ENCODE peak calls at places on chromosomes 5 and 9, in five cellular contexts. H is A549, I is GM12878, P is HepG2, V is endothelial cell of umbilical vein. S is an unnamed sample.

GRCh38 chr9:71819115-71819739 is 50.9 kb upstream of the CEMIP2 start:
- DNase-seq in I (no peak), H (peak; percentile 21), V (peak; percentile 35), P (peak; percentile 16), S (peak; percentile 45)

GRCh38 chr5:144203750-144204596 is 33.3 kb downstream of the KCTD16 start:
- DNase-seq in H (no peak), I (no peak), P (peak; percentile 42), V (peak; percentile 81), S (peak; percentile 26)

GRCh38 chr5:54988218-54988617 is 2.8 kb upstream of the ESM1 start:
- DNase-seq in H (no peak), V (no peak), P (no peak), I (no peak), S (no peak)

GRCh38 chr5:164600166-164600715 is 1094.8 kb downstream of the MAT2B start:
- DNase-seq in H (no peak), V (no peak), I (no peak), P (no peak), S (no peak)

GRCh38 chr5:115855959-115856358 is 14.2 kb downstream of the AP3S1 start:
- DNase-seq in H (no peak), I (no peak), P (no peak), V (no peak), S (no peak)

GRCh38 chr5:16644301-16644889 is 27.6 kb upstream of the RETREG1 start:
- DNase-seq in H (no peak), V (no peak), I (no peak), P (no peak), S (no peak)

GRCh38 chr5:143374496-143375217 is 28.8 kb downstream of the NR3C1 start:
- DNase-seq in P (no peak), V (no peak), H (no peak), I (no peak), S (no peak)

GRCh38 chr9:116450378-116451139 is 236.5 kb upstream of the TRIM32 start:
- DNase-seq in V (no peak), P (no peak), I (peak; percentile 51), H (no peak), S (no peak)

GRCh38 chr5:102531506-102531905 is 32.7 kb upstream of the SLCO6A1 start:
- DNase-seq in H (no peak), V (no peak), I (no peak), P (peak; percentile 7), S (no peak)

GRCh38 chr5:167057665-167058064 is 1233.8 kb upstream of the WWC1 start:
- DNase-seq in P (no peak), H (no peak), V (no peak), I (no peak), S (no peak)
- TF ChIP-seq MYC in P (no peak), H (no peak), V (no peak), I (no peak), S (no peak)

GRCh38 chr5:133245191-133246052 is 193.6 kb downstream of the HSPA4 start:
- DNase-seq in I (no peak), H (peak; percentile 98), V (peak; percentile 44), P (peak; percentile 40), S (peak; percentile 69)
- H3K4me1 ChIP-seq in I (peaks cover 39% of the 10 kb centered on the region), H (peaks cover 81% of the 10 kb centered on the region), V (peaks cover 15% of the 10 kb centered on the region), P (peaks cover 52% of the 10 kb centered on the region), S (peaks cover 56% of the 10 kb centered on the region)

GRCh38 chr5:167767775-167768174 is 523.7 kb upstream of the WWC1 start:
- DNase-seq in V (no peak), P (no peak), H (no peak), I (no peak), S (no peak)
- TF ChIP-seq MYC in V (no peak), P (no peak), H (no peak), I (no peak), S (no peak)

GRCh38 chr9:114594136-114594535 is 6.6 kb downstream of the ATP6V1G1 start:
- DNase-seq in I (no peak), V (no peak), P (no peak), H (no peak), S (no peak)
- H3K4me1 ChIP-seq in I (no peaks in the 10 kb centered on the region), V (peaks cover 18% of the 10 kb centered on the region), P (peaks cover 33% of the 10 kb centered on the region), H (peaks cover 22% of the 10 kb centered on the region), S (peaks cover 3% of the 10 kb centered on the region)

S was measured in K562.